ENCODE peak calls at places on chromosomes 1 and 21, in four cellular contexts. One of them, this sample, is unnamed.

GRCh38 chr21:41605178-41605933 is 97.4 kb upstream of the TMPRSS2 start:
- DNase-seq in MV-4-11: no peak
- DNase-seq in GM13977: no peak
- DNase-seq in NCI-H2081: peak
- DNase-seq in this sample: no peak

GRCh38 chr1:57470028-57470427 is 46.2 kb upstream of the DAB1 start:
- DNase-seq in GM13977: no peak
- DNase-seq in NCI-H2081: no peak
- DNase-seq in MV-4-11: no peak
- DNase-seq in this sample: no peak

GRCh38 chr1:88276158-88276557 is 407.9 kb upstream of the PKN2 start:
- DNase-seq in GM13977: no peak
- DNase-seq in MV-4-11: no peak
- DNase-seq in NCI-H2081: no peak
- DNase-seq in this sample: no peak

GRCh38 chr1:91643431-91643830 is 142.8 kb downstream of the CDC7 start:
- DNase-seq in MV-4-11: no peak
- DNase-seq in GM13977: no peak
- DNase-seq in NCI-H2081: no peak
- DNase-seq in this sample: no peak

GRCh38 chr21:31222142-31222541 is 121.9 kb downstream of the TIAM1 start:
- DNase-seq in MV-4-11: no peak
- DNase-seq in NCI-H2081: no peak
- DNase-seq in GM13977: no peak
- DNase-seq in this sample: no peak

GRCh38 chr1:8025061-8025670 is 943 bp downstream of the ERRFI1 start:
- DNase-seq in NCI-H2081: no peak
- DNase-seq in MV-4-11: no peak
- DNase-seq in GM13977: no peak
- DNase-seq in this sample: no peak

GRCh38 chr1:200359610-200360163 is 50.1 kb downstream of the ZNF281 start:
- DNase-seq in NCI-H2081: no peak
- DNase-seq in GM13977: no peak
- DNase-seq in MV-4-11: peak
- DNase-seq in this sample: no peak

GRCh38 chr1:29824025-29824424 is 587.7 kb downstream of the PTPRU start:
- DNase-seq in MV-4-11: no peak
- DNase-seq in GM13977: no peak
- DNase-seq in NCI-H2081: no peak
- DNase-seq in this sample: no peak

GRCh38 chr1:12478612-12478985 is 139.4 kb downstream of the DHRS3 start:
- DNase-seq in GM13977: no peak
- DNase-seq in NCI-H2081: no peak
- DNase-seq in MV-4-11: no peak
- DNase-seq in this sample: no peak

GRCh38 chr1:229643996-229644748 is 18.1 kb downstream of the URB2 start:
- DNase-seq in NCI-H2081: no peak
- DNase-seq in MV-4-11: peak
- DNase-seq in GM13977: no peak
- DNase-seq in this sample: no peak

GRCh38 chr1:201626629-201627275 is 87.8 kb downstream of the NAV1 start:
- DNase-seq in MV-4-11: no peak
- DNase-seq in GM13977: no peak
- DNase-seq in NCI-H2081: no peak
- DNase-seq in this sample: peak

GRCh38 chr1:244758700-244759099 is 76.8 kb upstream of the COX20 start:
- DNase-seq in NCI-H2081: peak
- DNase-seq in MV-4-11: no peak
- DNase-seq in GM13977: no peak
- DNase-seq in this sample: no peak

GRCh38 chr1:225866061-225866844 is 15.9 kb downstream of the TMEM63A start:
- DNase-seq in GM13977: no peak
- DNase-seq in NCI-H2081: no peak
- DNase-seq in MV-4-11: peak
- DNase-seq in this sample: peak

GRCh38 chr1:8822383-8823294 is 5.2 kb upstream of the RERE start:
- DNase-seq in NCI-H2081: peak
- DNase-seq in MV-4-11: peak
- DNase-seq in GM13977: no peak
- DNase-seq in this sample: peak

GRCh38 chr1:77966291-77966690 is 12.6 kb downstream of the FUBP1 start:
- DNase-seq in GM13977: no peak
- DNase-seq in NCI-H2081: no peak
- DNase-seq in MV-4-11: no peak
- DNase-seq in this sample: no peak

GRCh38 chr1:76625887-76626286 is 241.4 kb upstream of the ST6GALNAC5 start:
- DNase-seq in NCI-H2081: no peak
- DNase-seq in MV-4-11: no peak
- DNase-seq in GM13977: no peak
- DNase-seq in this sample: no peak

GRCh38 chr1:94383966-94384408 is 34.2 kb upstream of the ABCD3 start:
- DNase-seq in MV-4-11: no peak
- DNase-seq in NCI-H2081: no peak
- DNase-seq in GM13977: peak
- DNase-seq in this sample: no peak

GRCh38 chr1:3469849-3470649 is 15.6 kb downstream of the ARHGEF16 start:
- DNase-seq in GM13977: no peak
- DNase-seq in NCI-H2081: no peak
- DNase-seq in MV-4-11: no peak
- DNase-seq in this sample: no peak

GRCh38 chr1:80447533-80447932 is 1353.2 kb upstream of the ADGRL2 start:
- DNase-seq in MV-4-11: no peak
- DNase-seq in GM13977: no peak
- DNase-seq in NCI-H2081: no peak
- DNase-seq in this sample: no peak

GRCh38 chr1:915295-916172 is 8.2 kb upstream of the SAMD11 start:
- DNase-seq in NCI-H2081: no peak
- DNase-seq in GM13977: no peak
- DNase-seq in MV-4-11: no peak
- DNase-seq in this sample: no peak

GRCh38 chr1:230458509-230458908 is 32.4 kb upstream of the PGBD5 start:
- DNase-seq in NCI-H2081: no peak
- DNase-seq in GM13977: no peak
- DNase-seq in MV-4-11: peak
- DNase-seq in this sample: no peak

This sample was measured in OCI-M1.